ENCODE peak calls at places on chromosomes 2 and 18, in four cellular contexts. One of them, this sample, is unnamed.
A peak's percentile ranks its signal among the peaks of the same experiment; 100 is the strongest.

GRCh38 chr2:155913356-155913755 is 419.2 kb downstream of the NR4A2 start:
- DNase-seq in right lobe of liver: no peak
- DNase-seq in HFF-Myc: no peak
- DNase-seq in heart left ventricle: no peak
- DNase-seq in this sample: no peak

GRCh38 chr2:46719499-46719898 is 196.1 kb downstream of the MCFD2 start:
- DNase-seq in HFF-Myc: no peak
- DNase-seq in right lobe of liver: no peak
- DNase-seq in heart left ventricle: no peak
- DNase-seq in this sample: no peak

GRCh38 chr2:178910005-178910404 is 102.8 kb upstream of the TTN start:
- DNase-seq in heart left ventricle: no peak
- DNase-seq in HFF-Myc: no peak
- DNase-seq in right lobe of liver: no peak
- DNase-seq in this sample: no peak

GRCh38 chr2:45627911-45628310 is 16.8 kb upstream of the SRBD1 start:
- DNase-seq in right lobe of liver: no peak
- DNase-seq in HFF-Myc: no peak
- DNase-seq in heart left ventricle: no peak
- DNase-seq in this sample: no peak

GRCh38 chr2:164922119-164922518 is 33.2 kb downstream of the SLC38A11 start:
- DNase-seq in heart left ventricle: no peak
- DNase-seq in HFF-Myc: no peak
- DNase-seq in right lobe of liver: no peak
- DNase-seq in this sample: no peak

GRCh38 chr2:123153041-123153440 is 872.0 kb upstream of the CNTNAP5 start:
- DNase-seq in HFF-Myc: no peak
- DNase-seq in right lobe of liver: no peak
- DNase-seq in heart left ventricle: no peak
- DNase-seq in this sample: no peak

GRCh38 chr2:129910446-129911362 is 68.8 kb upstream of the RAB6C start:
- DNase-seq in right lobe of liver: peak; percentile 22
- DNase-seq in HFF-Myc: no peak
- DNase-seq in heart left ventricle: no peak
- DNase-seq in this sample: peak; percentile 34

GRCh38 chr2:159982270-159982669 is 80.1 kb downstream of the PLA2R1 start:
- DNase-seq in heart left ventricle: peak; percentile 24
- DNase-seq in HFF-Myc: peak; percentile 71
- DNase-seq in right lobe of liver: no peak
- DNase-seq in this sample: no peak

GRCh38 chr2:134836986-134837385 is 1.4 kb upstream of the ACMSD start:
- DNase-seq in right lobe of liver: no peak
- DNase-seq in HFF-Myc: peak; percentile 5
- DNase-seq in heart left ventricle: no peak
- DNase-seq in this sample: no peak

GRCh38 chr2:53969285-53970094 is 1.3 kb downstream of the PSME4 start:
- DNase-seq in right lobe of liver: no peak
- DNase-seq in HFF-Myc: no peak
- DNase-seq in heart left ventricle: no peak
- DNase-seq in this sample: no peak

GRCh38 chr2:45121236-45121927 is 112.1 kb upstream of the SIX2 start:
- DNase-seq in right lobe of liver: no peak
- DNase-seq in heart left ventricle: no peak
- DNase-seq in HFF-Myc: no peak
- DNase-seq in this sample: no peak

GRCh38 chr18:5309888-5310470 is 14.5 kb upstream of the ZBTB14 start:
- DNase-seq in heart left ventricle: no peak
- DNase-seq in HFF-Myc: no peak
- DNase-seq in right lobe of liver: no peak
- DNase-seq in this sample: no peak

GRCh38 chr2:223601932-223602676 is at the start of gene SCG2:
- DNase-seq in right lobe of liver: peak; percentile 62
- DNase-seq in HFF-Myc: peak; percentile 60
- DNase-seq in heart left ventricle: peak; percentile 71
- DNase-seq in this sample: peak; percentile 79

GRCh38 chr2:191675807-191676667 is 1.9 kb upstream of the NABP1 start:
- DNase-seq in HFF-Myc: no peak
- DNase-seq in heart left ventricle: peak; percentile 62
- DNase-seq in right lobe of liver: no peak
- DNase-seq in this sample: no peak

GRCh38 chr2:18856766-18857165 is 267.4 kb upstream of the NT5C1B start:
- DNase-seq in heart left ventricle: no peak
- DNase-seq in right lobe of liver: no peak
- DNase-seq in HFF-Myc: peak; percentile 6
- DNase-seq in this sample: no peak

GRCh38 chr2:6309415-6310185 is 556.1 kb downstream of the CMPK2 start:
- DNase-seq in HFF-Myc: no peak
- DNase-seq in right lobe of liver: no peak
- DNase-seq in heart left ventricle: no peak
- DNase-seq in this sample: no peak

GRCh38 chr2:172640389-172640788 is 84.5 kb downstream of the PDK1 start:
- DNase-seq in HFF-Myc: no peak
- DNase-seq in heart left ventricle: no peak
- DNase-seq in right lobe of liver: no peak
- DNase-seq in this sample: no peak

GRCh38 chr2:27572439-27572838 is 10.4 kb upstream of the ZNF512 start:
- DNase-seq in heart left ventricle: no peak
- DNase-seq in HFF-Myc: no peak
- DNase-seq in right lobe of liver: no peak
- DNase-seq in this sample: no peak

GRCh38 chr2:144211826-144212225 is 308.1 kb downstream of the ZEB2 start:
- DNase-seq in right lobe of liver: no peak
- DNase-seq in HFF-Myc: no peak
- DNase-seq in heart left ventricle: no peak
- DNase-seq in this sample: no peak

GRCh38 chr2:51673628-51674027 is 641.7 kb upstream of the NRXN1 start:
- DNase-seq in HFF-Myc: no peak
- DNase-seq in heart left ventricle: no peak
- DNase-seq in right lobe of liver: no peak
- DNase-seq in this sample: no peak

GRCh38 chr18:11857177-11857887 is 6.1 kb downstream of the CHMP1B start:
- DNase-seq in heart left ventricle: peak; percentile 62
- DNase-seq in HFF-Myc: peak; percentile 92
- DNase-seq in right lobe of liver: no peak
- DNase-seq in this sample: no peak

GRCh38 chr2:119308793-119309330 is 57.8 kb downstream of the C2orf76 start:
- DNase-seq in heart left ventricle: no peak
- DNase-seq in HFF-Myc: no peak
- DNase-seq in right lobe of liver: no peak
- DNase-seq in this sample: no peak

GRCh38 chr2:197286805-197287595 is 23.6 kb downstream of the ANKRD44 start:
- DNase-seq in HFF-Myc: peak; percentile 47
- DNase-seq in heart left ventricle: peak; percentile 54
- DNase-seq in right lobe of liver: peak; percentile 64
- DNase-seq in this sample: no peak

GRCh38 chr2:97739020-97739892 is 25.9 kb downstream of the ZAP70 start:
- DNase-seq in HFF-Myc: no peak
- DNase-seq in heart left ventricle: peak; percentile 16
- DNase-seq in right lobe of liver: no peak
- DNase-seq in this sample: no peak

GRCh38 chr2:28128281-28128950 is 237.9 kb downstream of the BABAM2 start:
- DNase-seq in HFF-Myc: no peak
- DNase-seq in heart left ventricle: no peak
- DNase-seq in right lobe of liver: no peak
- DNase-seq in this sample: no peak

GRCh38 chr2:219327719-219328118 is 4.8 kb downstream of the RESP18 start:
- DNase-seq in HFF-Myc: no peak
- DNase-seq in heart left ventricle: no peak
- DNase-seq in right lobe of liver: no peak
- DNase-seq in this sample: no peak

GRCh38 chr18:62521588-62521987 is 1.2 kb upstream of the ZCCHC2 start:
- DNase-seq in heart left ventricle: no peak
- DNase-seq in HFF-Myc: no peak
- DNase-seq in right lobe of liver: no peak
- DNase-seq in this sample: no peak

GRCh38 chr2:170393861-170394498 is 216.0 kb downstream of the MYO3B start:
- DNase-seq in heart left ventricle: no peak
- DNase-seq in right lobe of liver: no peak
- DNase-seq in HFF-Myc: no peak
- DNase-seq in this sample: no peak

GRCh38 chr2:170396799-170397459 is 219.0 kb downstream of the MYO3B start:
- DNase-seq in right lobe of liver: no peak
- DNase-seq in HFF-Myc: no peak
- DNase-seq in heart left ventricle: no peak
- DNase-seq in this sample: no peak

GRCh38 chr2:170391018-170391417 is 213.1 kb downstream of the MYO3B start:
- DNase-seq in heart left ventricle: no peak
- DNase-seq in right lobe of liver: no peak
- DNase-seq in HFF-Myc: no peak
- DNase-seq in this sample: no peak

DNA sequence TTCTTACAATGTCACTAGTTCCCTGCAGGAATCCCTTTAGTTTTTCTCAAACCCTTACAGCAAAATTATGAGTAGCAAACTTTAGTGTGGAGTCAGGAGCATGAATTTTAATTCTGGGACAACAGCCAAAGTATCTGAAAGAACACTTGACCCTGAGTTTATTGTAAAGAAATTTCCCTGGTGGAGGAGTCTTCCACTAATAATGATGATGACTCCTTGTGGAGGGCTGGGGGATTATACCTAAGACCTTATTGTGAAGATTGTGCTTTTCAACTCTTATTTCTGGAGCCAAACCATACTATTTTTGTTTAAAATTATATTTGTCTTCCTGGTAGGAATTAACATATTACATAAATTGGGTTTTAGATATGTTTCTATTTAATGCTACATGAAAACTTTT is 217.0 kb downstream of the MYO3B start:
- DNase-seq in HFF-Myc: no peak
- DNase-seq in heart left ventricle: no peak
- DNase-seq in right lobe of liver: no peak
- DNase-seq in this sample: no peak
- TF ChIP-seq CTCF in HFF-Myc: no peak
- TF ChIP-seq CTCF in heart left ventricle: no peak
- TF ChIP-seq CTCF in right lobe of liver: no peak
- TF ChIP-seq CTCF in this sample: no peak

GRCh38 chr2:75199428-75200011 is at the start of gene TACR1:
- DNase-seq in HFF-Myc: peak; percentile 17
- DNase-seq in right lobe of liver: peak; percentile 62
- DNase-seq in heart left ventricle: peak; percentile 61
- DNase-seq in this sample: peak; percentile 72
- TF ChIP-seq CTCF in HFF-Myc: peak; percentile 77
- TF ChIP-seq CTCF in right lobe of liver: peak; percentile 4
- TF ChIP-seq CTCF in heart left ventricle: peak; percentile 36
- TF ChIP-seq CTCF in this sample: peak; percentile 18

DNA sequence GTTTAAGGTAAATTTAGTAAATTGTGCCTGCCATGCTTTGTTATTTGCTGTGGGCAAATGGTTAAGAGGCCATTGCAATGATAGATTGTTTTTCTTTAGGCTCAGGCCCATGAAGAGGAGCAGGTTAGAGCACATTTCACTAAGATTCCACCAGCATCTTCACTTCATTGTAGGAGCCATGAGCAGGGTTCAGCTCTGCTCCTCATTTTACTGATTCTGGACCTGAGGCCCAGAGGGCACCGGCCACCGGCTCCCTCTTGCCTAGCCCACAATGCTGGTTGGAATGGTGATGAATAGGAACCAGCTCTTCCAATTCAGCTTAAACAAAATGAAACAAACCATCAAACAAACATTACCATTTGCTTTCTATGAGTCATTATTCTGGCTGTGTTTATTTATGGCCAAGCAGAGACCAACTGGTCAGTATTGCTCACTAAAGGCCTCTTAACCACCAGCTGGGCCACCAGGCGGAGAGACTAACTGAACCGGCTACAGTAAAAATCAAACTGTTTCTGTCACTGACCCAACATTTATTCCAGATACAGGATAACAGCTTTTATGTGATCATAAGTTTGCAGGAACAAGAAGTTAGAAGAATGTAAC is 176.7 kb downstream of the MTX2 start:
- DNase-seq in heart left ventricle: no peak
- DNase-seq in right lobe of liver: no peak
- DNase-seq in HFF-Myc: no peak
- DNase-seq in this sample: no peak
- TF ChIP-seq CTCF in heart left ventricle: no peak
- TF ChIP-seq CTCF in right lobe of liver: no peak
- TF ChIP-seq CTCF in HFF-Myc: no peak
- TF ChIP-seq CTCF in this sample: no peak

GRCh38 chr18:46570134-46570533 is 86.9 kb downstream of the LOXHD1 start:
- DNase-seq in HFF-Myc: no peak
- DNase-seq in right lobe of liver: no peak
- DNase-seq in heart left ventricle: no peak
- DNase-seq in this sample: no peak
- TF ChIP-seq CTCF in HFF-Myc: no peak
- TF ChIP-seq CTCF in right lobe of liver: no peak
- TF ChIP-seq CTCF in heart left ventricle: no peak
- TF ChIP-seq CTCF in this sample: no peak

DNA sequence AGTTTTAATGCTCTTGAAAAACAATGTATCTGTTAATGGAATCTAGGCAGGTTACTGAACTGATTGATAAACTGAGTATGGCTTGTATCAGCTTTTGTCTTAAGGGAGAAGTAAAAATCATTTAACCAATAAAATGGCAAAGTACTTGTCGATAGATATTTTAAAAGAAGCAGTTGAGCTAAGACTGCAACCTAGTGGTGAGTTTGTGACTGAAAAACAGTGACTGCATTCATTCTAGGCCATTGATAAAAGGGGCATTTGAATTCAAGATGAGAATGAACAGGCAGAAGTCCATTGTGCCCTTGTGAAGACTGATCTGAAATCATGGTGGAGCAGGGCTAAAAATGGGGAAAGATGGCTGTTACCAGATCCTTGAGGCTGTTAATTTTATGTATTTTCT is 59.4 kb upstream of the MSTN start:
- DNase-seq in right lobe of liver: no peak
- DNase-seq in HFF-Myc: no peak
- DNase-seq in heart left ventricle: no peak
- DNase-seq in this sample: no peak
- TF ChIP-seq CTCF in right lobe of liver: peak; percentile 35
- TF ChIP-seq CTCF in HFF-Myc: peak; percentile 11
- TF ChIP-seq CTCF in heart left ventricle: no peak
- TF ChIP-seq CTCF in this sample: no peak

GRCh38 chr2:60862642-60863041 is 18.7 kb upstream of the REL start:
- DNase-seq in heart left ventricle: no peak
- DNase-seq in right lobe of liver: no peak
- DNase-seq in HFF-Myc: no peak
- DNase-seq in this sample: no peak
- TF ChIP-seq CTCF in heart left ventricle: no peak
- TF ChIP-seq CTCF in right lobe of liver: no peak
- TF ChIP-seq CTCF in HFF-Myc: no peak
- TF ChIP-seq CTCF in this sample: no peak

GRCh38 chr2:73827018-73827417 is 1.7 kb upstream of the STAMBP start:
- DNase-seq in HFF-Myc: peak; percentile 27
- DNase-seq in right lobe of liver: no peak
- DNase-seq in heart left ventricle: no peak
- DNase-seq in this sample: no peak
- TF ChIP-seq CTCF in HFF-Myc: peak; percentile 21
- TF ChIP-seq CTCF in right lobe of liver: no peak
- TF ChIP-seq CTCF in heart left ventricle: peak; percentile 20
- TF ChIP-seq CTCF in this sample: no peak